ENCODE peak calls at places on chromosomes 2 and 18, in nine cellular contexts. One of them, this sample, is unnamed.

GRCh38 chr2:20449501-20450200 is 2.8 kb downstream of the RHOB start:
- DNase-seq in T-helper 1 cell: no peak
- DNase-seq in HS-5: no peak
- DNase-seq in hypothalamus: no peak
- DNase-seq in amniotic stem cell: no peak
- DNase-seq in AG20443: no peak
- DNase-seq in epithelial cell of proximal tubule: no peak
- DNase-seq in HEK293T: no peak
- DNase-seq in CD4-positive, CD25-positive, alpha-beta regulatory T cell: no peak
- DNase-seq in this sample: no peak

GRCh38 chr2:163878718-163879117 is 142.9 kb upstream of the FIGN start:
- DNase-seq in AG20443: peak
- DNase-seq in HS-5: no peak
- DNase-seq in HEK293T: peak
- DNase-seq in epithelial cell of proximal tubule: no peak
- DNase-seq in T-helper 1 cell: no peak
- DNase-seq in hypothalamus: no peak
- DNase-seq in amniotic stem cell: no peak
- DNase-seq in CD4-positive, CD25-positive, alpha-beta regulatory T cell: no peak
- DNase-seq in this sample: no peak

GRCh38 chr2:42060028-42060427 is 12.2 kb downstream of the PKDCC start:
- DNase-seq in HS-5: no peak
- DNase-seq in CD4-positive, CD25-positive, alpha-beta regulatory T cell: no peak
- DNase-seq in epithelial cell of proximal tubule: no peak
- DNase-seq in HEK293T: no peak
- DNase-seq in amniotic stem cell: no peak
- DNase-seq in T-helper 1 cell: no peak
- DNase-seq in hypothalamus: no peak
- DNase-seq in AG20443: no peak
- DNase-seq in this sample: no peak

GRCh38 chr2:187618813-187619212 is 64.6 kb upstream of the TFPI start:
- DNase-seq in T-helper 1 cell: no peak
- DNase-seq in HS-5: no peak
- DNase-seq in CD4-positive, CD25-positive, alpha-beta regulatory T cell: no peak
- DNase-seq in amniotic stem cell: no peak
- DNase-seq in HEK293T: no peak
- DNase-seq in AG20443: peak
- DNase-seq in hypothalamus: no peak
- DNase-seq in epithelial cell of proximal tubule: no peak
- DNase-seq in this sample: no peak

GRCh38 chr2:66495788-66496640 is 61.1 kb downstream of the MEIS1 start:
- DNase-seq in CD4-positive, CD25-positive, alpha-beta regulatory T cell: no peak
- DNase-seq in HS-5: peak
- DNase-seq in T-helper 1 cell: no peak
- DNase-seq in hypothalamus: no peak
- DNase-seq in AG20443: peak
- DNase-seq in HEK293T: peak
- DNase-seq in amniotic stem cell: peak
- DNase-seq in epithelial cell of proximal tubule: peak
- DNase-seq in this sample: no peak

GRCh38 chr2:25586726-25587144 is 86.6 kb downstream of the DTNB start:
- DNase-seq in hypothalamus: peak
- DNase-seq in HS-5: no peak
- DNase-seq in epithelial cell of proximal tubule: no peak
- DNase-seq in CD4-positive, CD25-positive, alpha-beta regulatory T cell: no peak
- DNase-seq in HEK293T: no peak
- DNase-seq in T-helper 1 cell: no peak
- DNase-seq in amniotic stem cell: no peak
- DNase-seq in AG20443: no peak
- DNase-seq in this sample: no peak

GRCh38 chr18:49041677-49042570 is 91.2 kb upstream of the SMAD7 start:
- DNase-seq in HS-5: no peak
- DNase-seq in AG20443: peak
- DNase-seq in HEK293T: no peak
- DNase-seq in T-helper 1 cell: no peak
- DNase-seq in epithelial cell of proximal tubule: no peak
- DNase-seq in amniotic stem cell: no peak
- DNase-seq in hypothalamus: peak
- DNase-seq in CD4-positive, CD25-positive, alpha-beta regulatory T cell: no peak
- DNase-seq in this sample: peak

GRCh38 chr2:100395532-100396350 is 21.7 kb downstream of the CHST10 start:
- DNase-seq in amniotic stem cell: no peak
- DNase-seq in HEK293T: no peak
- DNase-seq in hypothalamus: no peak
- DNase-seq in CD4-positive, CD25-positive, alpha-beta regulatory T cell: no peak
- DNase-seq in epithelial cell of proximal tubule: no peak
- DNase-seq in AG20443: no peak
- DNase-seq in HS-5: no peak
- DNase-seq in T-helper 1 cell: no peak
- DNase-seq in this sample: no peak

GRCh38 chr18:44626807-44627206 is 53.9 kb upstream of the SETBP1 start:
- DNase-seq in amniotic stem cell: no peak
- DNase-seq in HEK293T: no peak
- DNase-seq in epithelial cell of proximal tubule: no peak
- DNase-seq in hypothalamus: no peak
- DNase-seq in AG20443: no peak
- DNase-seq in T-helper 1 cell: no peak
- DNase-seq in HS-5: no peak
- DNase-seq in CD4-positive, CD25-positive, alpha-beta regulatory T cell: no peak
- DNase-seq in this sample: no peak

GRCh38 chr18:9577361-9577760 is 37.0 kb downstream of the PPP4R1 start:
- DNase-seq in hypothalamus: no peak
- DNase-seq in amniotic stem cell: no peak
- DNase-seq in CD4-positive, CD25-positive, alpha-beta regulatory T cell: no peak
- DNase-seq in epithelial cell of proximal tubule: no peak
- DNase-seq in HS-5: no peak
- DNase-seq in T-helper 1 cell: no peak
- DNase-seq in HEK293T: no peak
- DNase-seq in AG20443: no peak
- DNase-seq in this sample: no peak

GRCh38 chr2:215140166-215140707 is 1.8 kb upstream of the ABCA12 start:
- DNase-seq in AG20443: no peak
- DNase-seq in T-helper 1 cell: no peak
- DNase-seq in epithelial cell of proximal tubule: no peak
- DNase-seq in HS-5: no peak
- DNase-seq in CD4-positive, CD25-positive, alpha-beta regulatory T cell: no peak
- DNase-seq in HEK293T: no peak
- DNase-seq in hypothalamus: no peak
- DNase-seq in amniotic stem cell: no peak
- DNase-seq in this sample: no peak

GRCh38 chr18:61988100-61988499 is 95.3 kb upstream of the RNF152 start:
- DNase-seq in epithelial cell of proximal tubule: no peak
- DNase-seq in T-helper 1 cell: no peak
- DNase-seq in HEK293T: peak
- DNase-seq in CD4-positive, CD25-positive, alpha-beta regulatory T cell: no peak
- DNase-seq in AG20443: no peak
- DNase-seq in HS-5: no peak
- DNase-seq in hypothalamus: no peak
- DNase-seq in amniotic stem cell: no peak
- DNase-seq in this sample: no peak

GRCh38 chr2:63195310-63195709 is 144.7 kb downstream of the OTX1 start:
- DNase-seq in HS-5: no peak
- DNase-seq in epithelial cell of proximal tubule: no peak
- DNase-seq in hypothalamus: no peak
- DNase-seq in T-helper 1 cell: no peak
- DNase-seq in CD4-positive, CD25-positive, alpha-beta regulatory T cell: no peak
- DNase-seq in amniotic stem cell: no peak
- DNase-seq in AG20443: no peak
- DNase-seq in HEK293T: no peak
- DNase-seq in this sample: no peak

GRCh38 chr2:221533299-221533698 is 38.8 kb downstream of the EPHA4 start:
- DNase-seq in CD4-positive, CD25-positive, alpha-beta regulatory T cell: no peak
- DNase-seq in epithelial cell of proximal tubule: no peak
- DNase-seq in amniotic stem cell: no peak
- DNase-seq in HS-5: peak
- DNase-seq in T-helper 1 cell: no peak
- DNase-seq in HEK293T: no peak
- DNase-seq in hypothalamus: no peak
- DNase-seq in AG20443: no peak
- DNase-seq in this sample: no peak

This sample was measured in mucosa of descending colon.